ENCODE peak calls at places on chromosomes 6 and 20, in five cellular contexts. D, I, G, F and Z are unnamed samples.

GRCh38 chr6:51887859-51888258 is 199.6 kb downstream of the PKHD1 start:
- DNase-seq in I (no peak), D (no peak), F (no peak), G (no peak), Z (no peak)

GRCh38 chr20:29427201-29428060 is 1830.0 kb upstream of the DEFB115 start:
- DNase-seq in I (no peak), D (no peak), F (no peak), G (no peak), Z (no peak)

GRCh38 chr20:35305682-35306556 is 13.7 kb upstream of the FAM83C start:
- DNase-seq in I (peak), D (no peak), F (no peak), G (peak), Z (no peak)

GRCh38 chr6:170067923-170068360 is 222.9 kb downstream of the DLL1 start:
- DNase-seq in D (peak), G (peak), I (no peak), F (no peak), Z (no peak)

GRCh38 chr6:3163248-3163594 is 5.9 kb upstream of the TUBB2A start:
- DNase-seq in I (no peak), D (no peak), F (no peak), G (peak), Z (no peak)

GRCh38 chr6:106383573-106383972 is 23.1 kb downstream of the CRYBG1 start:
- DNase-seq in G (no peak), I (peak), D (no peak), F (no peak), Z (no peak)

GRCh38 chr6:9851541-9852380 is 563.1 kb downstream of the TFAP2A start:
- DNase-seq in D (no peak), F (no peak), G (no peak), I (peak), Z (no peak)

GRCh38 chr20:57319584-57319983 is 10.0 kb upstream of the SPO11 start:
- DNase-seq in D (no peak), F (no peak), G (no peak), I (no peak), Z (no peak)